ENCODE peak calls at places on chromosomes 2 and 18, in seven cellular contexts. One of them, this sample, is unnamed.

GRCh38 chr2:234304945-234305344 is 191.9 kb downstream of the ARL4C start:
- DNase-seq in H1: no peak
- DNase-seq in HepG2: no peak
- DNase-seq in GM12878: no peak
- DNase-seq in HCT116: no peak
- DNase-seq in K562: no peak
- DNase-seq in NT2/D1: peak
- DNase-seq in this sample: no peak

GRCh38 chr2:42960835-42961165 is 168.4 kb upstream of the HAAO start:
- DNase-seq in HepG2: no peak
- DNase-seq in K562: no peak
- DNase-seq in NT2/D1: no peak
- DNase-seq in HCT116: no peak
- DNase-seq in GM12878: no peak
- DNase-seq in H1: no peak
- DNase-seq in this sample: no peak

GRCh38 chr2:223585691-223586090 is 16.5 kb downstream of the SCG2 start:
- DNase-seq in HepG2: no peak
- DNase-seq in HCT116: no peak
- DNase-seq in NT2/D1: no peak
- DNase-seq in H1: no peak
- DNase-seq in K562: no peak
- DNase-seq in GM12878: no peak
- DNase-seq in this sample: peak

GRCh38 chr2:19577668-19578067 is 219.2 kb upstream of the OSR1 start:
- DNase-seq in HepG2: no peak
- DNase-seq in K562: no peak
- DNase-seq in NT2/D1: no peak
- DNase-seq in H1: no peak
- DNase-seq in HCT116: no peak
- DNase-seq in GM12878: no peak
- DNase-seq in this sample: no peak

GRCh38 chr2:69077224-69077953 is 64.4 kb downstream of the ANTXR1 start:
- DNase-seq in H1: no peak
- DNase-seq in GM12878: no peak
- DNase-seq in HepG2: no peak
- DNase-seq in HCT116: no peak
- DNase-seq in NT2/D1: no peak
- DNase-seq in K562: no peak
- DNase-seq in this sample: no peak

GRCh38 chr2:62467475-62468321 is 38.3 kb downstream of the TMEM17 start:
- DNase-seq in GM12878: no peak
- DNase-seq in HCT116: no peak
- DNase-seq in K562: no peak
- DNase-seq in HepG2: peak
- DNase-seq in H1: no peak
- DNase-seq in NT2/D1: no peak
- DNase-seq in this sample: no peak

GRCh38 chr18:45412577-45412976 is 202.7 kb upstream of the SLC14A2 start:
- DNase-seq in H1: no peak
- DNase-seq in K562: no peak
- DNase-seq in GM12878: peak
- DNase-seq in HCT116: no peak
- DNase-seq in NT2/D1: no peak
- DNase-seq in HepG2: no peak
- DNase-seq in this sample: no peak

GRCh38 chr18:3514312-3515216 is 64.6 kb downstream of the TGIF1 start:
- DNase-seq in NT2/D1: no peak
- DNase-seq in H1: no peak
- DNase-seq in HCT116: no peak
- DNase-seq in K562: no peak
- DNase-seq in HepG2: no peak
- DNase-seq in GM12878: no peak
- DNase-seq in this sample: no peak

GRCh38 chr2:1482253-1482675 is 69.0 kb downstream of the TPO start:
- DNase-seq in NT2/D1: no peak
- DNase-seq in HCT116: no peak
- DNase-seq in HepG2: no peak
- DNase-seq in K562: no peak
- DNase-seq in H1: no peak
- DNase-seq in GM12878: no peak
- DNase-seq in this sample: no peak

GRCh38 chr2:200864206-200864976 is at the start of gene CLK1:
- DNase-seq in NT2/D1: peak
- DNase-seq in HepG2: peak
- DNase-seq in GM12878: peak
- DNase-seq in H1: peak
- DNase-seq in K562: peak
- DNase-seq in HCT116: peak
- DNase-seq in this sample: peak

GRCh38 chr2:36618381-36618780 is 20.4 kb upstream of the FEZ2 start:
- DNase-seq in K562: peak
- DNase-seq in H1: peak
- DNase-seq in HepG2: peak
- DNase-seq in HCT116: peak
- DNase-seq in NT2/D1: peak
- DNase-seq in GM12878: peak
- DNase-seq in this sample: peak

GRCh38 chr18:21509062-21509461 is 91.4 kb downstream of the ESCO1 start:
- DNase-seq in H1: peak
- DNase-seq in NT2/D1: no peak
- DNase-seq in K562: no peak
- DNase-seq in HCT116: no peak
- DNase-seq in GM12878: no peak
- DNase-seq in HepG2: no peak
- DNase-seq in this sample: no peak

GRCh38 chr2:240576436-240577205 is 8.3 kb downstream of the RNPEPL1 start:
- DNase-seq in NT2/D1: no peak
- DNase-seq in HepG2: no peak
- DNase-seq in H1: no peak
- DNase-seq in GM12878: no peak
- DNase-seq in K562: no peak
- DNase-seq in HCT116: no peak
- DNase-seq in this sample: no peak

GRCh38 chr2:168600970-168601369 is 144.9 kb downstream of the CERS6 start:
- DNase-seq in NT2/D1: no peak
- DNase-seq in GM12878: no peak
- DNase-seq in HepG2: no peak
- DNase-seq in H1: no peak
- DNase-seq in HCT116: no peak
- DNase-seq in K562: no peak
- DNase-seq in this sample: no peak

GRCh38 chr2:30645745-30646119 is 161.5 kb downstream of the CAPN13 start:
- DNase-seq in HCT116: no peak
- DNase-seq in K562: no peak
- DNase-seq in H1: peak
- DNase-seq in HepG2: no peak
- DNase-seq in GM12878: no peak
- DNase-seq in NT2/D1: no peak
- DNase-seq in this sample: no peak

GRCh38 chr2:178285287-178285615 is 90.9 kb downstream of the OSBPL6 start:
- DNase-seq in GM12878: no peak
- DNase-seq in HCT116: no peak
- DNase-seq in H1: no peak
- DNase-seq in NT2/D1: no peak
- DNase-seq in HepG2: no peak
- DNase-seq in K562: no peak
- DNase-seq in this sample: no peak

GRCh38 chr2:177161741-177162440 is 50.7 kb upstream of the HNRNPA3 start:
- DNase-seq in HepG2: no peak
- DNase-seq in NT2/D1: no peak
- DNase-seq in GM12878: no peak
- DNase-seq in H1: no peak
- DNase-seq in HCT116: no peak
- DNase-seq in K562: peak
- DNase-seq in this sample: peak

GRCh38 chr18:70289351-70290330 is 796 bp downstream of the SOCS6 start:
- DNase-seq in K562: peak
- DNase-seq in GM12878: no peak
- DNase-seq in H1: peak
- DNase-seq in NT2/D1: no peak
- DNase-seq in HepG2: no peak
- DNase-seq in HCT116: no peak
- DNase-seq in this sample: peak

GRCh38 chr18:24535831-24536230 is 75.4 kb downstream of the HRH4 start:
- DNase-seq in K562: no peak
- DNase-seq in NT2/D1: no peak
- DNase-seq in HepG2: no peak
- DNase-seq in H1: no peak
- DNase-seq in GM12878: no peak
- DNase-seq in HCT116: no peak
- DNase-seq in this sample: no peak

DNA sequence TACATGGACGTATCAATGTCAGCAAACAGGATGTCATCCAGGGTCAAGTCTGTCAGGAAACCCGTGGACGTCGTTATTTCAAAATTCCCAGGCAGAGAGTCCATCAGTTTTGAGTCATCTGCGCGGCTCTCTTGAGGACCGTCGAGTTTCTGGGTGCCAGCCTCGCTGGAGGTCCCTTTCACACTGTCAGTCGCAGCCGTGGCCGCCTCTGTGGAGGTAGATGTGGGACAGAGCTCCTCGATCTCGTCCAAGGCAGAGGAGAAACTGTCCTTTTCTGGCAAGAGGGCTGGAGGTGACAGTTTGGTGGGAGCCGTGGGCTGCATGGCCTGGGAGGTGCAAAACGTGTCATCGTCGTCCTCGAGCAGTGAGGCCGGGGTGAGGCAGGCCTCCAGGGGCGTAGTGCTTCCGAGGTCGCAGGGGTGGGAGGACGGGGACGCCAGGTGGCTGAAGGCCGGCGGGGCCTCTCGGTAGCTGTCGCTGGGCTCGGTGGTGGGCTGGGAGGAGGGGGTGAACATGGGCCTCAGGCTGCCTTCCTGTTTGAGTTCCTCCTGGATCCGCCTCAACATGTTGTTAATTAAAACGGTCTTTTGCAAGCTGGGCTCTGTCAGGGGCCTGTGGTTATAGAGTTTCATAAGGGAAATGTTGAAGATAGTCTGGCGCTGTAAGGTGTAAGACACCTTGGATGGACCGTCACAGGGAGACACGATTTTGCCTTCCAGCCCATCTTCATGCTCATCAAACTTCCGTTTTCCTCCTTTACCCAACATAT is 17.4 kb downstream of the SERTAD2 start:
- DNase-seq in HepG2: no peak
- DNase-seq in H1: peak
- DNase-seq in K562: no peak
- DNase-seq in NT2/D1: no peak
- DNase-seq in HCT116: no peak
- DNase-seq in GM12878: peak
- DNase-seq in this sample: no peak
- TF ChIP-seq YY1 in HepG2: no peak
- TF ChIP-seq YY1 in H1: no peak
- TF ChIP-seq YY1 in K562: no peak
- TF ChIP-seq YY1 in NT2/D1: no peak
- TF ChIP-seq YY1 in HCT116: no peak
- TF ChIP-seq YY1 in GM12878: no peak
- TF ChIP-seq YY1 in this sample: no peak

DNA sequence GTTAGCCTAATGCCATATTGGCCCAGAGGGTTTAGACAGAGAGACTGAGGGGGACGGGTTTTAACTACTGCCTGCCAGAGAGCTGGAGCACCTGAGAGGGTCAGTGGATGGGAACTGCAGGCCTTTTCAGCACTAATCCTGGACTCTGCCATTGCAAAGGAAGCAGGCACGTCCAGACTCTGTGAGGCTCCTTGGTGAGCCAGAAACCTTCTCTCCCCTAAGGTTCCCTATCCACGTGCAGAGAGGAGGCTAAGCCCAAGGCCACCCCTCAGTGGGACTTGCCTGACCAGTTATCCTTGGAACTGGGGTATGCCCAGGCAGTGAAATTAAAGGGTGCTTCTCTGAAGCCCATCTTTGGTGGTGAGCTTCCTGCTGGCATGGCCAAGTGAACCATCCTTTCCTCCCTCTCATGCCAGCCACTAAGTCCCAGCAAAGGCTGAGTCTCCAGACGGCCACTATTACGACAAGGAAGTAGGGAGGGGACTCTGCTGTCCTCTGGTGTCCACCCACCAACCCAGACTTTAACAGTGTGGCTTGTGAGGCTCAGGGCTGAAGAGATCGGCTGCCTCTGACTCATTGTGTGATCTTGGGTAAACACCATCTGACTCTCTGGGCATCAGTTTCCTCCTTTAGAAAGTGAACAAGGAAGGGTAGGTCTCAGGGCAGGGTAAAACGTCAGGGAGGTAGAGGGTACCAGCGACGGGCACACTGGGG is 3.9 kb upstream of the MLPH start:
- DNase-seq in GM12878: no peak
- DNase-seq in H1: no peak
- DNase-seq in HepG2: no peak
- DNase-seq in HCT116: no peak
- DNase-seq in K562: no peak
- DNase-seq in NT2/D1: no peak
- DNase-seq in this sample: no peak
- H3K4me3 ChIP-seq in GM12878: no peak
- H3K4me3 ChIP-seq in H1: no peak
- H3K4me3 ChIP-seq in HepG2: no peak
- H3K4me3 ChIP-seq in HCT116: no peak
- H3K4me3 ChIP-seq in K562: no peak
- H3K4me3 ChIP-seq in NT2/D1: no peak
- H3K4me3 ChIP-seq in this sample: no peak

GRCh38 chr2:20619624-20620024 is 31.3 kb downstream of the HS1BP3 start:
- DNase-seq in GM12878: no peak
- DNase-seq in HCT116: no peak
- DNase-seq in H1: no peak
- DNase-seq in HepG2: no peak
- DNase-seq in NT2/D1: no peak
- DNase-seq in K562: no peak
- DNase-seq in this sample: no peak
- TF ChIP-seq YY1 in GM12878: no peak
- TF ChIP-seq YY1 in HCT116: no peak
- TF ChIP-seq YY1 in H1: no peak
- TF ChIP-seq YY1 in HepG2: no peak
- TF ChIP-seq YY1 in NT2/D1: no peak
- TF ChIP-seq YY1 in K562: no peak
- TF ChIP-seq YY1 in this sample: no peak

GRCh38 chr2:133424876-133425275 is 143.4 kb downstream of the NCKAP5 start:
- DNase-seq in K562: no peak
- DNase-seq in H1: no peak
- DNase-seq in HCT116: no peak
- DNase-seq in GM12878: no peak
- DNase-seq in NT2/D1: no peak
- DNase-seq in HepG2: no peak
- DNase-seq in this sample: no peak

GRCh38 chr2:133422946-133423345 is 145.3 kb downstream of the NCKAP5 start:
- DNase-seq in NT2/D1: no peak
- DNase-seq in GM12878: no peak
- DNase-seq in HCT116: no peak
- DNase-seq in HepG2: no peak
- DNase-seq in K562: no peak
- DNase-seq in H1: no peak
- DNase-seq in this sample: no peak

GRCh38 chr2:133418671-133419070 is 149.6 kb downstream of the NCKAP5 start:
- DNase-seq in K562: no peak
- DNase-seq in HCT116: no peak
- DNase-seq in HepG2: no peak
- DNase-seq in GM12878: no peak
- DNase-seq in NT2/D1: no peak
- DNase-seq in H1: no peak
- DNase-seq in this sample: no peak

GRCh38 chr2:133420748-133421147 is 147.5 kb downstream of the NCKAP5 start:
- DNase-seq in H1: no peak
- DNase-seq in K562: no peak
- DNase-seq in HCT116: no peak
- DNase-seq in GM12878: no peak
- DNase-seq in NT2/D1: no peak
- DNase-seq in HepG2: no peak
- DNase-seq in this sample: no peak

GRCh38 chr2:133421516-133422324 is 146.5 kb downstream of the NCKAP5 start:
- DNase-seq in GM12878: peak
- DNase-seq in HCT116: no peak
- DNase-seq in K562: no peak
- DNase-seq in H1: no peak
- DNase-seq in NT2/D1: no peak
- DNase-seq in HepG2: peak
- DNase-seq in this sample: peak
- H3K4me3 ChIP-seq in GM12878: no peak
- H3K4me3 ChIP-seq in HCT116: no peak
- H3K4me3 ChIP-seq in K562: no peak
- H3K4me3 ChIP-seq in H1: no peak
- H3K4me3 ChIP-seq in NT2/D1: no peak
- H3K4me3 ChIP-seq in HepG2: no peak
- H3K4me3 ChIP-seq in this sample: no peak

This sample was measured in SK-N-SH.